ENCODE peak calls at places on chromosome 1, in seven cellular contexts. One of them, this sample, is unnamed.

GRCh38 chr1:30730351-30731108 is 7.1 kb upstream of the MATN1 start:
- DNase-seq in neural progenitor cell: no peak
- DNase-seq in tibial artery: no peak
- DNase-seq in ovary: no peak
- DNase-seq in right atrium auricular region: no peak
- DNase-seq in astrocyte: no peak
- DNase-seq in fibroblast of villous mesenchyme: no peak
- DNase-seq in this sample: no peak

GRCh38 chr1:33535334-33535733 is 62.9 kb downstream of the ZSCAN20 start:
- DNase-seq in neural progenitor cell: no peak
- DNase-seq in right atrium auricular region: no peak
- DNase-seq in ovary: no peak
- DNase-seq in tibial artery: no peak
- DNase-seq in astrocyte: no peak
- DNase-seq in fibroblast of villous mesenchyme: no peak
- DNase-seq in this sample: no peak

GRCh38 chr1:31696246-31696645 is 7.6 kb downstream of the COL16A1 start:
- DNase-seq in right atrium auricular region: no peak
- DNase-seq in ovary: no peak
- DNase-seq in neural progenitor cell: no peak
- DNase-seq in tibial artery: no peak
- DNase-seq in astrocyte: no peak
- DNase-seq in fibroblast of villous mesenchyme: no peak
- DNase-seq in this sample: no peak

GRCh38 chr1:182102042-182102416 is 40.5 kb upstream of the ZNF648 start:
- DNase-seq in neural progenitor cell: no peak
- DNase-seq in right atrium auricular region: no peak
- DNase-seq in astrocyte: no peak
- DNase-seq in ovary: no peak
- DNase-seq in tibial artery: no peak
- DNase-seq in fibroblast of villous mesenchyme: no peak
- DNase-seq in this sample: no peak

GRCh38 chr1:75640137-75640536 is 29.2 kb upstream of the SLC44A5 start:
- DNase-seq in right atrium auricular region: no peak
- DNase-seq in astrocyte: no peak
- DNase-seq in fibroblast of villous mesenchyme: no peak
- DNase-seq in neural progenitor cell: no peak
- DNase-seq in ovary: no peak
- DNase-seq in tibial artery: no peak
- DNase-seq in this sample: no peak

GRCh38 chr1:35062518-35063196 is 16.5 kb upstream of the ZMYM1 start:
- DNase-seq in fibroblast of villous mesenchyme: no peak
- DNase-seq in tibial artery: no peak
- DNase-seq in neural progenitor cell: no peak
- DNase-seq in ovary: no peak
- DNase-seq in astrocyte: peak; percentile 67
- DNase-seq in right atrium auricular region: no peak
- DNase-seq in this sample: peak; percentile 86

GRCh38 chr1:232047473-232047872 is 420.9 kb downstream of the DISC1 start:
- DNase-seq in right atrium auricular region: no peak
- DNase-seq in tibial artery: no peak
- DNase-seq in fibroblast of villous mesenchyme: no peak
- DNase-seq in neural progenitor cell: no peak
- DNase-seq in ovary: no peak
- DNase-seq in astrocyte: no peak
- DNase-seq in this sample: no peak

GRCh38 chr1:182789138-182790076 is at the start of gene NPL:
- DNase-seq in tibial artery: peak; percentile 71
- DNase-seq in right atrium auricular region: peak; percentile 87
- DNase-seq in fibroblast of villous mesenchyme: peak; percentile 68
- DNase-seq in astrocyte: peak; percentile 59
- DNase-seq in neural progenitor cell: peak; percentile 86
- DNase-seq in ovary: peak; percentile 74
- DNase-seq in this sample: peak; percentile 70

GRCh38 chr1:160538985-160539651 is 16.1 kb upstream of the SLAMF6 start:
- DNase-seq in fibroblast of villous mesenchyme: no peak
- DNase-seq in astrocyte: no peak
- DNase-seq in right atrium auricular region: no peak
- DNase-seq in ovary: no peak
- DNase-seq in tibial artery: no peak
- DNase-seq in neural progenitor cell: no peak
- DNase-seq in this sample: no peak
- H3K4me3 ChIP-seq in fibroblast of villous mesenchyme: no peak overlapping the region
- H3K4me3 ChIP-seq in astrocyte: no peak overlapping the region
- H3K4me3 ChIP-seq in right atrium auricular region: no peak overlapping the region
- H3K4me3 ChIP-seq in ovary: no peak overlapping the region
- H3K4me3 ChIP-seq in tibial artery: no peak overlapping the region
- H3K4me3 ChIP-seq in neural progenitor cell: no peak overlapping the region
- H3K4me3 ChIP-seq in this sample: no peak overlapping the region

GRCh38 chr1:239922778-239923522 is 168.7 kb upstream of the FMN2 start:
- DNase-seq in tibial artery: no peak
- DNase-seq in right atrium auricular region: no peak
- DNase-seq in neural progenitor cell: no peak
- DNase-seq in fibroblast of villous mesenchyme: no peak
- DNase-seq in astrocyte: peak; percentile 18
- DNase-seq in ovary: no peak
- DNase-seq in this sample: no peak
- TF ChIP-seq CTCF in tibial artery: no peak
- TF ChIP-seq CTCF in right atrium auricular region: no peak
- TF ChIP-seq CTCF in neural progenitor cell: no peak
- TF ChIP-seq CTCF in fibroblast of villous mesenchyme: no peak
- TF ChIP-seq CTCF in astrocyte: no peak
- TF ChIP-seq CTCF in ovary: no peak
- TF ChIP-seq CTCF in this sample: no peak

GRCh38 chr1:241356519-241357365 is at the start of gene RGS7:
- DNase-seq in astrocyte: peak; percentile 32
- DNase-seq in ovary: peak; percentile 42
- DNase-seq in right atrium auricular region: no peak
- DNase-seq in neural progenitor cell: peak; percentile 86
- DNase-seq in tibial artery: no peak
- DNase-seq in fibroblast of villous mesenchyme: peak; percentile 44
- DNase-seq in this sample: peak; percentile 34
- H3K4me3 ChIP-seq in astrocyte: peak within 1 kb of the TSS; percentile 59
- H3K4me3 ChIP-seq in ovary: peak within 1 kb of the TSS; percentile 38
- H3K4me3 ChIP-seq in right atrium auricular region: peak within 1 kb of the TSS; percentile 30
- H3K4me3 ChIP-seq in neural progenitor cell: peak within 1 kb of the TSS; percentile 83
- H3K4me3 ChIP-seq in tibial artery: peak within 1 kb of the TSS; percentile 54
- H3K4me3 ChIP-seq in fibroblast of villous mesenchyme: peak within 1 kb of the TSS; percentile 55
- H3K4me3 ChIP-seq in this sample: peak within 1 kb of the TSS; percentile 66

GRCh38 chr1:156075775-156076204 is 6.5 kb downstream of the MEX3A start:
- DNase-seq in tibial artery: no peak
- DNase-seq in fibroblast of villous mesenchyme: no peak
- DNase-seq in ovary: no peak
- DNase-seq in astrocyte: no peak
- DNase-seq in neural progenitor cell: peak; percentile 46
- DNase-seq in right atrium auricular region: no peak
- DNase-seq in this sample: no peak

GRCh38 chr1:156076609-156077429 is 5.4 kb downstream of the MEX3A start:
- DNase-seq in ovary: no peak
- DNase-seq in tibial artery: no peak
- DNase-seq in astrocyte: no peak
- DNase-seq in neural progenitor cell: peak; percentile 70
- DNase-seq in fibroblast of villous mesenchyme: peak; percentile 21
- DNase-seq in right atrium auricular region: no peak
- DNase-seq in this sample: no peak

GRCh38 chr1:156074661-156075060 is 7.6 kb downstream of the MEX3A start:
- DNase-seq in ovary: no peak
- DNase-seq in tibial artery: no peak
- DNase-seq in astrocyte: no peak
- DNase-seq in fibroblast of villous mesenchyme: no peak
- DNase-seq in right atrium auricular region: no peak
- DNase-seq in neural progenitor cell: peak; percentile 47
- DNase-seq in this sample: no peak

GRCh38 chr1:156073740-156074139 is 8.5 kb downstream of the MEX3A start:
- DNase-seq in ovary: no peak
- DNase-seq in neural progenitor cell: peak; percentile 94
- DNase-seq in right atrium auricular region: no peak
- DNase-seq in fibroblast of villous mesenchyme: no peak
- DNase-seq in tibial artery: no peak
- DNase-seq in astrocyte: no peak
- DNase-seq in this sample: no peak

GRCh38 chr1:156075158-156075557 is 7.1 kb downstream of the MEX3A start:
- DNase-seq in neural progenitor cell: peak; percentile 35
- DNase-seq in ovary: no peak
- DNase-seq in fibroblast of villous mesenchyme: no peak
- DNase-seq in tibial artery: no peak
- DNase-seq in right atrium auricular region: no peak
- DNase-seq in astrocyte: no peak
- DNase-seq in this sample: no peak
- TF ChIP-seq CTCF in neural progenitor cell: peak; percentile 18
- TF ChIP-seq CTCF in ovary: no peak
- TF ChIP-seq CTCF in fibroblast of villous mesenchyme: no peak
- TF ChIP-seq CTCF in tibial artery: no peak
- TF ChIP-seq CTCF in right atrium auricular region: no peak
- TF ChIP-seq CTCF in astrocyte: no peak
- TF ChIP-seq CTCF in this sample: no peak

GRCh38 chr1:86922445-86922844 is 8.0 kb downstream of the HS2ST1 start:
- DNase-seq in right atrium auricular region: no peak
- DNase-seq in neural progenitor cell: no peak
- DNase-seq in ovary: no peak
- DNase-seq in tibial artery: no peak
- DNase-seq in astrocyte: no peak
- DNase-seq in fibroblast of villous mesenchyme: no peak
- DNase-seq in this sample: no peak
- H3K4me3 ChIP-seq in right atrium auricular region: no peak overlapping the region
- H3K4me3 ChIP-seq in neural progenitor cell: no peak overlapping the region
- H3K4me3 ChIP-seq in ovary: no peak overlapping the region
- H3K4me3 ChIP-seq in tibial artery: no peak overlapping the region
- H3K4me3 ChIP-seq in astrocyte: no peak overlapping the region
- H3K4me3 ChIP-seq in fibroblast of villous mesenchyme: no peak overlapping the region
- H3K4me3 ChIP-seq in this sample: no peak overlapping the region

DNA sequence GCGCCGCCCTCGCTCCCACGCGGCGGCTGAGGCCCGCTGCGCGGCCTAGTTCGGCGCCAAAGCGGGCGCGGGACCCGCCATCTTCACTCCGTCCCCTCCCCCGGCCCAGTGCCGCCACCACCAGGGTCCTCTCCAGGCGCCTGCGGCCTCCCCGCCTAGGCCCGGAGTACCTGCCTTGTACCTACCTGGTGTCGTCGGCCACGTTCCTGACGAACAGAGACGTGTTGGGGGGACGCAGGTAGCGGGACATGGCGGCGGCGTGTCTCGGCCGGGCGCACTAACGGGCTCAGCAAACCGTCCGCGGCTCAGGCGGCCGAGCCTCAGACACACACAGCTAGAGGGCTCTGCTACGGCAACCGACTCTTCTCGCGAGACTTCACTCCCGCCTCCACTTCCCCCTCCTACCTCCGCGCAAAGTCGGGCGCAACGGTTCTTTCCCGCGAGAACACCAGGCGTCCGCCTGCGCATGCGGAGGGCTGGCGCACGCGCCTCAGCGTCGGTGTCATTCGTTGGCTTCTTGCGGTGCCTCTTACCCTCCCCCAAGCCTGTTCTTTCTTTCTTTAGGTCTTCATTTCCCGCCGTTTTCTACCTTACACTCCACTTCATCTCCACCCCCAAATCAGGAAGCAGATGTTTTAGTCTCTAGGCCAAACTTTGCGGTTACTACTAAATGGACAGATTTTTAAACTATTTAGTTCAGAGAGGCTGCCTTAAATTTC is at the start of gene SRSF10:
- DNase-seq in ovary: peak; percentile 99
- DNase-seq in fibroblast of villous mesenchyme: peak; percentile 99
- DNase-seq in right atrium auricular region: peak; percentile 99
- DNase-seq in tibial artery: peak; percentile 97
- DNase-seq in astrocyte: peak; percentile 95
- DNase-seq in neural progenitor cell: peak; percentile 99
- DNase-seq in this sample: peak; percentile 99
- TF ChIP-seq CTCF in ovary: no peak
- TF ChIP-seq CTCF in fibroblast of villous mesenchyme: peak; percentile 22
- TF ChIP-seq CTCF in right atrium auricular region: peak; percentile 70
- TF ChIP-seq CTCF in tibial artery: peak; percentile 34
- TF ChIP-seq CTCF in astrocyte: no peak
- TF ChIP-seq CTCF in neural progenitor cell: peak; percentile 23
- TF ChIP-seq CTCF in this sample: peak; percentile 43

DNA sequence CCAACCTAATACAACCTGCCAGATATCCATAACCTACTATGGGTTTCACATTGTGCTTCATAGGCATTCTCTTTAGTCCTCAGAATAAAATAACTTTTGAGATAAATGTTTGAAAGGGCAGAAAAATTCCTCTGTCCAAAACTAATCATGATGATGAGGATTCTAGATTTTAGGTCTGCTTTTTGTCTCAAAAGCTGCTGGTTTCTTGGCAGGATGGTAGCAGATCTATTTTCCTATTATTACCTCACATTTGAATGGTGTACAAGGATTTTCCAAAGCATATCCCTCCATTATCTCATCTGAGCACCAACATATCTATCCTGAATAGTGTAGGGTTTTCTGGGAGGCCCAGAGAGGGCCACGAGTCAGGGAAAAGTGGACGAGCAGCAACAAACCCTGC is 202.0 kb downstream of the PLPP3 start:
- DNase-seq in neural progenitor cell: no peak
- DNase-seq in ovary: no peak
- DNase-seq in fibroblast of villous mesenchyme: no peak
- DNase-seq in astrocyte: no peak
- DNase-seq in right atrium auricular region: no peak
- DNase-seq in tibial artery: no peak
- DNase-seq in this sample: peak; percentile 64
- H3K4me3 ChIP-seq in neural progenitor cell: no peak overlapping the region
- H3K4me3 ChIP-seq in ovary: no peak overlapping the region
- H3K4me3 ChIP-seq in fibroblast of villous mesenchyme: no peak overlapping the region
- H3K4me3 ChIP-seq in astrocyte: no peak overlapping the region
- H3K4me3 ChIP-seq in right atrium auricular region: no peak overlapping the region
- H3K4me3 ChIP-seq in tibial artery: no peak overlapping the region
- H3K4me3 ChIP-seq in this sample: no peak overlapping the region